ENCODE peak calls at places on chromosomes 12 and 14, in five cellular contexts. I is IMR-90, G is H1, V is neuronal stem cell, B is mesenchymal stem cell. A is an unnamed sample.

GRCh38 chr12:4813741-4814140 is 93.5 kb downstream of the GALNT8 start:
- DNase-seq in I (no peak), G (no peak), V (no peak), B (no peak), A (no peak)

GRCh38 chr12:29207120-29207519 is 58.0 kb downstream of the FAR2 start:
- DNase-seq in I (no peak), G (no peak), V (no peak), B (no peak), A (no peak)

GRCh38 chr12:110270125-110270962 is 10.7 kb upstream of the ATP2A2 start:
- DNase-seq in I (peak; percentile 73), G (no peak), V (no peak), B (peak; percentile 82), A (no peak)

GRCh38 chr12:2539938-2540337 is 254.8 kb upstream of the FKBP4 start:
- DNase-seq in I (no peak), G (no peak), V (no peak), B (no peak), A (no peak)

GRCh38 chr14:73977896-73978295 is 27.8 kb downstream of the COQ6 start:
- DNase-seq in I (peak; percentile 86), G (no peak), V (no peak), B (peak; percentile 72), A (no peak)

GRCh38 chr12:124637163-124637562 is 69.8 kb upstream of the NCOR2 start:
- DNase-seq in I (no peak), G (no peak), V (no peak), B (no peak), A (no peak)

GRCh38 chr12:4145990-4146859 is 127.3 kb upstream of the CCND2 start:
- DNase-seq in I (no peak), G (no peak), V (no peak), B (no peak), A (no peak)

GRCh38 chr12:67457799-67458680 is 188.9 kb downstream of the CAND1 start:
- DNase-seq in I (no peak), G (no peak), V (no peak), B (no peak), A (peak; percentile 19)

GRCh38 chr14:91515979-91516378 is 5.9 kb upstream of the PPP4R3A start:
- DNase-seq in I (no peak), G (no peak), V (no peak), B (no peak), A (no peak)

GRCh38 chr14:66642264-66642663 is 134.3 kb downstream of the GPHN start:
- DNase-seq in I (no peak), G (no peak), V (no peak), B (no peak), A (no peak)

GRCh38 chr12:106139422-106140141 is 828 bp upstream of the NUAK1 start:
- DNase-seq in I (peak; percentile 66), G (peak; percentile 89), V (peak; percentile 79), B (peak; percentile 82), A (peak; percentile 24)

GRCh38 chr14:64294672-64295413 is 672 bp upstream of the ESR2 start:
- DNase-seq in I (peak; percentile 53), G (peak; percentile 97), V (peak; percentile 48), B (peak; percentile 63), A (peak; percentile 23)

GRCh38 chr12:117261267-117261666 is 71.0 kb upstream of the FBXO21 start:
- DNase-seq in I (no peak), G (no peak), V (no peak), B (no peak), A (no peak)

GRCh38 chr12:56980268-56980667 is 22.9 kb upstream of the RDH16 start:
- DNase-seq in I (no peak), G (no peak), V (no peak), B (no peak), A (no peak)

GRCh38 chr12:108468149-108468968 is 46.7 kb upstream of the FICD start:
- DNase-seq in I (peak; percentile 20), G (no peak), V (peak; percentile 77), B (peak; percentile 26), A (no peak)

GRCh38 chr14:95712398-95712797 is 1.5 kb downstream of the TCL1A start:
- DNase-seq in I (no peak), G (no peak), V (no peak), B (no peak), A (no peak)

GRCh38 chr12:15146585-15146984 is 74.6 kb downstream of the RERG start:
- DNase-seq in I (peak; percentile 0), G (no peak), V (no peak), B (peak; percentile 56), A (no peak)

GRCh38 chr14:69542311-69542710 is 32.4 kb downstream of the CCDC177 start:
- DNase-seq in I (no peak), G (no peak), V (no peak), B (no peak), A (no peak)

GRCh38 chr12:49873361-49873934 is 30.3 kb downstream of the FAIM2 start:
- DNase-seq in I (peak; percentile 42), G (no peak), V (no peak), B (no peak), A (no peak)

GRCh38 chr12:18684430-18684829 is 53.4 kb downstream of the PLCZ1 start:
- DNase-seq in I (no peak), G (no peak), V (no peak), B (no peak), A (no peak)

GRCh38 chr12:121805171-121805687 is 1.4 kb downstream of the SETD1B start:
- DNase-seq in I (no peak), G (no peak), V (no peak), B (peak; percentile 72), A (peak; percentile 38)

GRCh38 chr12:120013659-120014380 is 24.8 kb downstream of the BICDL1 start:
- DNase-seq in I (no peak), G (no peak), V (no peak), B (no peak), A (no peak)

GRCh38 chr14:104820669-104821228 is 19.8 kb downstream of the ZBTB42 start:
- DNase-seq in I (peak; percentile 72), G (peak; percentile 63), V (no peak), B (peak; percentile 76), A (peak; percentile 48)

GRCh38 chr12:6335451-6336078 is 6.3 kb downstream of the TNFRSF1A start:
- DNase-seq in I (peak; percentile 88), G (peak; percentile 70), V (no peak), B (peak; percentile 94), A (peak; percentile 79)
- H4K91ac ChIP-seq in I (peak overlapping the region; percentile 99), G (peak overlapping the region; percentile 77), V (no peak overlapping the region), B (peak overlapping the region; percentile 100), A (peak overlapping the region; percentile 97)

GRCh38 chr12:68821357-68822188 is 13.6 kb downstream of the MDM2 start:
- DNase-seq in I (no peak), G (no peak), V (no peak), B (no peak), A (no peak)

GRCh38 chr12:68825569-68826217 is 17.7 kb downstream of the MDM2 start:
- DNase-seq in I (no peak), G (no peak), V (no peak), B (no peak), A (peak; percentile 91)

GRCh38 chr12:68824597-68825250 is 16.7 kb downstream of the MDM2 start:
- DNase-seq in I (no peak), G (no peak), V (no peak), B (no peak), A (no peak)

GRCh38 chr12:68823711-68824110 is 15.7 kb downstream of the MDM2 start:
- DNase-seq in I (no peak), G (no peak), V (no peak), B (no peak), A (peak; percentile 74)

DNA sequence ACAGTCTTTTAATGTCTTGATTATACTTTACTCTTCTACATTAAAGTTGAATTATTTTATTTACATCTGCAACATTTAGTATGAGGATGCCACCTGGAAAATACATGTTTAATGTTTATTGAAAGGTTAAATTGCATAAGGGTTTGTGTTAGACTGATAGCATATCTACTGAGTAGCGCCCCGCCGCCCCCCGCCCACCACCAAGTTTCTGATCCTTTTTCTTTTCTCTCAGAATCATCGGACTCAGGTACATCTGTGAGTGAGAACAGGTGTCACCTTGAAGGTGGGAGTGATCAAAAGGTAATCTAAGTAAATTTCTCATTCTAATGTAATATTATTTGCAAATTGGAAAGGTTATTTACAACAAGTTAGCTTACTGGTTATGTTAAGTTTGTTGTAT is 16.2 kb downstream of the MDM2 start:
- DNase-seq in I (no peak), G (no peak), V (no peak), B (no peak), A (no peak)
- H3K36me3 ChIP-seq in I (peaks cover 50% of the 10 kb centered on the region), G (peaks cover 50% of the 10 kb centered on the region), V (peaks cover 100% of the 10 kb centered on the region), B (peaks cover 33% of the 10 kb centered on the region), A (peaks cover 39% of the 10 kb centered on the region)

GRCh38 chr12:52188658-52189057 is 3.2 kb downstream of the KRT80 start:
- DNase-seq in I (no peak), G (no peak), V (no peak), B (no peak), A (no peak)

GRCh38 chr12:52193991-52194390 is 2.2 kb upstream of the KRT80 start:
- DNase-seq in I (no peak), G (no peak), V (no peak), B (peak; percentile 62), A (peak; percentile 63)

GRCh38 chr12:52191841-52192791 is at the start of gene KRT80:
- DNase-seq in I (peak; percentile 99), G (no peak), V (no peak), B (peak; percentile 98), A (peak; percentile 42)

GRCh38 chr12:52189376-52190174 is 2.2 kb downstream of the KRT80 start:
- DNase-seq in I (peak; percentile 38), G (no peak), V (no peak), B (no peak), A (no peak)

DNA sequence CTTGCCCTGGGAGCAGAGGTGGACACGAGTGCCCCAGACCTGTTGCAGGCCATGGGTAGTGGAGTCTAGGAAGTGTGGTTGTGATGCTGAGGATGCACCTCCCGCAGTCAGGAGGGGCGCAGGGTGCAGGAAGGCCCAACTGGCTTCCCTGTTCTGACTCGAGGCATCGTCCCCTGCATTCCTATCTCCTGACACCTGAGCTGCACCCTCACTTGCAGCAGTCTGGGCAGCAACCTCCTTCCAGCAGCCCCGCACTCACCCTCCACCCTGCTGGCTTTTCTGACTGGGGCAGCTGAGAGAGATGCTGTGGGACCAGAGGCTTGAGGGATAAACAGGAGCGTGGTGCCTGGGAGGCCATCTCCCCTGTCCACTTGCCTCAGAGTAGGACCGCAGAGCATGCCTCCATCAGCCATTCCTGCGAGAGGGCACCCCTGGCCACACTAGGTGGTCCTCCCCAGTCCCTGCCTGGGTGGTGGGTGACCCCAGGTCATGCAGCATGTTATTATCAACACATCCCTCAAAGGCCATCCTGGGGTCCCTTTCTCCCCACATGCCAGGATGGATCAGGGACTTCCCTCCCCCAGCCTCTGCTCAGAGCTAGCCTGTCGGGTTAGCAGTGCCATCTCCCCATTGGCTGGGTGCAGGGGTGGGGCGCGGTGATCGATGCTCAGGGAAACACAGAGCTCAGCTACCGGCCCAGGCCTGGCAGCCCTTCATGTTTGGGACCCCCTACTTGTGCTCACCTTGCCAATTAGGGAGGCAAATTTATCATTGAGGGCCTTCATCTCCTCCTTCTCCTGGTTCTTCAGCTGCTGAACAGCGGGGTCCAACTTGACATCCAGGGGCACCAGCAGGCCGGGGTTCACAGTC is 719 bp downstream of the KRT80 start:
- DNase-seq in I (peak; percentile 35), G (no peak), V (no peak), B (no peak), A (no peak)
- H3K9ac ChIP-seq in I (peak overlapping the region; percentile 18), G (no peak overlapping the region), V (no peak overlapping the region), B (no peak overlapping the region), A (no peak overlapping the region)

DNA sequence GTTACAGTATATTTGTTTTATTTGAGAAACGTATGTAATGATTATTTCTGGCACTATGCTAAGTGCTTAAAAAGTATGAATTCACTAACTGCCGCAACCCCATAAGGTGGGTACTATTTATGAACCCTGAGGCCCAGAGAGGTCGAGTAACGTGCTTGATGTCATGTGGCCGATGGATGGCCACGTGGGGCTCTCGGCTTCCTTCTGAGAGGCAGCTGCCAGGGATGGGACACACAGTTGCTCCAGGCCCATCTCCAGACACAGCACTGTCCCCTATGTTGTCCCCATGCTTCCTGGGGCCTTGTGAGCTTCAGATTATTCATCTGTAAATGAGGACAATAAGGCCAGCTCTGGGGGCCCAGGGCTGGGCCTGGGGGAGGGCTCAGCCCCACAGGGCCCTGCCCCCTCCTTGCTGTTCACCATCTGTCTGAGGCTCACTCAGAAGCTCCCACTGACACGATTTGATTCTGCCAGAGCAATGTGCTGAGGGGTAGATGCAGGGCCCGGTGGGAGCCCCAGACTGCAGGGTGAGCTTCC is 115.0 kb downstream of the CALM1 start:
- DNase-seq in I (no peak), G (no peak), V (no peak), B (no peak), A (no peak)
- H4K91ac ChIP-seq in I (no peak overlapping the region), G (peak overlapping the region; percentile 78), V (peak overlapping the region; percentile 87), B (no peak overlapping the region), A (peak overlapping the region; percentile 72)

A was measured in trophoblast cell.